ENCODE peak calls at places on chromosomes 11 and 22, in four cellular contexts. One of them, this sample, is unnamed.

GRCh38 chr22:46748948-46749681 is 11.1 kb upstream of the CERK start:
- DNase-seq in psoas muscle: no peak
- DNase-seq in erythroblast: no peak
- DNase-seq in adrenal gland: no peak
- DNase-seq in this sample: peak; percentile 68

GRCh38 chr22:23075525-23076216 is 5.4 kb downstream of the GNAZ start:
- DNase-seq in psoas muscle: peak; percentile 15
- DNase-seq in erythroblast: no peak
- DNase-seq in adrenal gland: no peak
- DNase-seq in this sample: peak; percentile 3

GRCh38 chr22:20064545-20065262 is 15.3 kb upstream of the DGCR8 start:
- DNase-seq in psoas muscle: no peak
- DNase-seq in erythroblast: no peak
- DNase-seq in adrenal gland: no peak
- DNase-seq in this sample: no peak

GRCh38 chr11:133787379-133788103 is 57.8 kb downstream of the SPATA19 start:
- DNase-seq in psoas muscle: peak; percentile 27
- DNase-seq in erythroblast: no peak
- DNase-seq in adrenal gland: no peak
- DNase-seq in this sample: peak; percentile 66

GRCh38 chr11:134441706-134442105 is 29.7 kb upstream of the B3GAT1 start:
- DNase-seq in psoas muscle: no peak
- DNase-seq in erythroblast: no peak
- DNase-seq in adrenal gland: no peak
- DNase-seq in this sample: no peak

GRCh38 chr22:37499006-37499707 is 13.0 kb upstream of the MFNG start:
- DNase-seq in psoas muscle: no peak
- DNase-seq in erythroblast: no peak
- DNase-seq in adrenal gland: no peak
- DNase-seq in this sample: no peak

GRCh38 chr11:46159694-46160093 is 38.4 kb upstream of the PHF21A start:
- DNase-seq in psoas muscle: no peak
- DNase-seq in erythroblast: no peak
- DNase-seq in adrenal gland: no peak
- DNase-seq in this sample: no peak

GRCh38 chr11:76626266-76626665 is 44.3 kb downstream of the LRRC32 start:
- DNase-seq in psoas muscle: no peak
- DNase-seq in erythroblast: no peak
- DNase-seq in adrenal gland: no peak
- DNase-seq in this sample: no peak

GRCh38 chr11:69292221-69292648 is 1.7 kb upstream of the MYEOV start:
- DNase-seq in psoas muscle: no peak
- DNase-seq in erythroblast: peak; percentile 46
- DNase-seq in adrenal gland: no peak
- DNase-seq in this sample: no peak

GRCh38 chr11:116510166-116510565 is 262.6 kb downstream of the BUD13 start:
- DNase-seq in psoas muscle: no peak
- DNase-seq in erythroblast: no peak
- DNase-seq in adrenal gland: no peak
- DNase-seq in this sample: no peak

GRCh38 chr11:7413961-7414728 is 71.2 kb upstream of the OLFML1 start:
- DNase-seq in psoas muscle: no peak
- DNase-seq in erythroblast: no peak
- DNase-seq in adrenal gland: no peak
- DNase-seq in this sample: no peak

GRCh38 chr11:26947379-26947844 is 46.5 kb upstream of the FIBIN start:
- DNase-seq in psoas muscle: peak; percentile 32
- DNase-seq in erythroblast: no peak
- DNase-seq in adrenal gland: peak; percentile 31
- DNase-seq in this sample: peak; percentile 38

GRCh38 chr11:80694385-80694784 is 1253.6 kb upstream of the TENM4 start:
- DNase-seq in psoas muscle: no peak
- DNase-seq in erythroblast: no peak
- DNase-seq in adrenal gland: no peak
- DNase-seq in this sample: no peak

GRCh38 chr11:130208241-130209127 is 48.9 kb downstream of the ST14 start:
- DNase-seq in psoas muscle: no peak
- DNase-seq in erythroblast: no peak
- DNase-seq in adrenal gland: no peak
- DNase-seq in this sample: no peak

GRCh38 chr22:33409134-33409533 is 351.0 kb upstream of the SYN3 start:
- DNase-seq in psoas muscle: no peak
- DNase-seq in erythroblast: no peak
- DNase-seq in adrenal gland: no peak
- DNase-seq in this sample: no peak

GRCh38 chr11:93389737-93390136 is 59.2 kb downstream of the DEUP1 start:
- DNase-seq in psoas muscle: no peak
- DNase-seq in erythroblast: no peak
- DNase-seq in adrenal gland: no peak
- DNase-seq in this sample: no peak

GRCh38 chr11:111776398-111777093 is 10.4 kb upstream of the PPP2R1B start:
- DNase-seq in psoas muscle: no peak
- DNase-seq in erythroblast: no peak
- DNase-seq in adrenal gland: no peak
- DNase-seq in this sample: no peak

GRCh38 chr11:34263462-34264186 is 94.2 kb downstream of the ABTB2 start:
- DNase-seq in psoas muscle: peak; percentile 72
- DNase-seq in erythroblast: no peak
- DNase-seq in adrenal gland: peak; percentile 83
- DNase-seq in this sample: peak; percentile 58

GRCh38 chr11:117892651-117893050 is 16.2 kb upstream of the FXYD6 start:
- DNase-seq in psoas muscle: no peak
- DNase-seq in erythroblast: no peak
- DNase-seq in adrenal gland: no peak
- DNase-seq in this sample: no peak

GRCh38 chr11:34840736-34841386 is 75.3 kb downstream of the APIP start:
- DNase-seq in psoas muscle: no peak
- DNase-seq in erythroblast: peak; percentile 55
- DNase-seq in adrenal gland: peak; percentile 17
- DNase-seq in this sample: no peak

GRCh38 chr22:46377566-46378498 is 42.3 kb downstream of the TRMU start:
- DNase-seq in psoas muscle: no peak
- DNase-seq in erythroblast: no peak
- DNase-seq in adrenal gland: peak; percentile 93
- DNase-seq in this sample: no peak

GRCh38 chr11:70183483-70184176 is 19.5 kb upstream of the FADD start:
- DNase-seq in psoas muscle: no peak
- DNase-seq in erythroblast: no peak
- DNase-seq in adrenal gland: no peak
- DNase-seq in this sample: no peak